ENCODE peak calls at places on chromosomes 3 and 15, in ten cellular contexts. Q, Y, N, A, B, H, S, L, J and Z are unnamed samples.

GRCh38 chr15:69994429-69995201 is 103.1 kb downstream of the TLE3 start:
- DNase-seq in Q (no peak), Y (no peak), N (no peak), A (no peak), B (no peak), H (no peak), S (peak), L (no peak), J (no peak), Z (no peak)

GRCh38 chr3:3180421-3180820 is 930 bp upstream of the CRBN start:
- DNase-seq in Q (no peak), Y (no peak), N (no peak), A (no peak), B (no peak), H (no peak), S (no peak), L (no peak), J (no peak), Z (no peak)

GRCh38 chr3:152922554-152922953 is 87.6 kb downstream of the P2RY1 start:
- DNase-seq in Q (no peak), Y (no peak), N (no peak), A (no peak), B (no peak), H (no peak), S (no peak), L (no peak), J (no peak), Z (no peak)

GRCh38 chr15:63156086-63156707 is 1.1 kb downstream of the RPS27L start:
- DNase-seq in Q (no peak), Y (no peak), N (no peak), A (no peak), B (no peak), H (no peak), S (no peak), L (peak), J (peak), Z (no peak)

GRCh38 chr15:79091204-79091867 is 756 bp upstream of the RASGRF1 start:
- DNase-seq in Q (no peak), Y (peak), N (no peak), A (no peak), B (no peak), H (no peak), S (peak), L (peak), J (peak), Z (peak)

GRCh38 chr3:72702390-72702789 is 145.9 kb downstream of the SHQ1 start:
- DNase-seq in Q (no peak), Y (no peak), N (peak), A (no peak), B (no peak), H (no peak), S (no peak), L (no peak), J (no peak), Z (no peak)

GRCh38 chr3:100105536-100105935 is 8.8 kb downstream of the FILIP1L start:
- DNase-seq in Q (no peak), Y (no peak), N (no peak), A (no peak), B (no peak), H (peak), S (peak), L (no peak), J (no peak), Z (no peak)

GRCh38 chr15:89083246-89083645 is 5.0 kb upstream of the ABHD2 start:
- DNase-seq in Q (no peak), Y (no peak), N (no peak), A (no peak), B (no peak), H (no peak), S (no peak), L (no peak), J (no peak), Z (no peak)

GRCh38 chr3:89107461-89108035 is at the start of gene EPHA3:
- DNase-seq in Q (peak), Y (peak), N (peak), A (peak), B (no peak), H (peak), S (peak), L (peak), J (peak), Z (peak)

GRCh38 chr3:14539384-14540208 is 546 bp downstream of the GRIP2 start:
- DNase-seq in Q (peak), Y (no peak), N (no peak), A (no peak), B (no peak), H (no peak), S (no peak), L (no peak), J (no peak), Z (no peak)

GRCh38 chr15:34327906-34328305 is 9.7 kb downstream of the SLC12A6 start:
- DNase-seq in Q (no peak), Y (no peak), N (no peak), A (no peak), B (no peak), H (no peak), S (peak), L (no peak), J (no peak), Z (no peak)

GRCh38 chr3:141710121-141710520 is 28.0 kb upstream of the RNF7 start:
- DNase-seq in Q (no peak), Y (no peak), N (no peak), A (no peak), B (no peak), H (no peak), S (no peak), L (no peak), J (no peak), Z (no peak)

GRCh38 chr15:83206971-83207621 is 527 bp downstream of the HDGFL3 start:
- DNase-seq in Q (peak), Y (peak), N (peak), A (no peak), B (no peak), H (peak), S (peak), L (peak), J (peak), Z (peak)

GRCh38 chr3:14488286-14489036 is 51.7 kb downstream of the GRIP2 start:
- DNase-seq in Q (peak), Y (no peak), N (no peak), A (no peak), B (no peak), H (peak), S (no peak), L (peak), J (no peak), Z (no peak)

GRCh38 chr3:129577925-129578742 is 28.3 kb downstream of the PLXND1 start:
- DNase-seq in Q (peak), Y (peak), N (peak), A (no peak), B (no peak), H (no peak), S (peak), L (no peak), J (no peak), Z (no peak)

GRCh38 chr3:185583925-185584324 is 2.2 kb upstream of the SENP2 start:
- DNase-seq in Q (no peak), Y (no peak), N (no peak), A (no peak), B (no peak), H (no peak), S (no peak), L (no peak), J (no peak), Z (no peak)

GRCh38 chr3:119595639-119596329 is 1.9 kb upstream of the PLA1A start:
- DNase-seq in Q (no peak), Y (no peak), N (no peak), A (no peak), B (no peak), H (no peak), S (no peak), L (no peak), J (peak), Z (no peak)

GRCh38 chr3:179731544-179731943 is 78.7 kb downstream of the USP13 start:
- DNase-seq in Q (no peak), Y (no peak), N (no peak), A (no peak), B (peak), H (no peak), S (no peak), L (no peak), J (peak), Z (no peak)

GRCh38 chr3:194689493-194689901 is 3.8 kb downstream of the FAM43A start:
- DNase-seq in Q (no peak), Y (peak), N (no peak), A (no peak), B (no peak), H (peak), S (peak), L (peak), J (no peak), Z (no peak)

GRCh38 chr15:85482896-85483295 is 102.5 kb downstream of the AKAP13 start:
- DNase-seq in Q (no peak), Y (no peak), N (no peak), A (no peak), B (no peak), H (peak), S (no peak), L (peak), J (no peak), Z (no peak)

GRCh38 chr15:40010681-40011080 is 28.3 kb downstream of the SRP14 start:
- DNase-seq in Q (no peak), Y (no peak), N (peak), A (no peak), B (no peak), H (peak), S (no peak), L (peak), J (no peak), Z (no peak)

GRCh38 chr3:85476891-85477495 is 518.2 kb downstream of the CADM2 start:
- DNase-seq in Q (no peak), Y (no peak), N (no peak), A (no peak), B (no peak), H (no peak), S (no peak), L (no peak), J (no peak), Z (no peak)

GRCh38 chr3:105957722-105958121 is 88.9 kb upstream of the CBLB start:
- DNase-seq in Q (no peak), Y (no peak), N (no peak), A (no peak), B (no peak), H (peak), S (no peak), L (peak), J (no peak), Z (no peak)

GRCh38 chr3:2714856-2715255 is 395.3 kb downstream of the IL5RA start:
- DNase-seq in Q (no peak), Y (no peak), N (no peak), A (no peak), B (peak), H (no peak), S (peak), L (no peak), J (no peak), Z (no peak)

GRCh38 chr3:81426826-81427565 is 334.4 kb downstream of the GBE1 start:
- DNase-seq in Q (no peak), Y (no peak), N (no peak), A (no peak), B (no peak), H (no peak), S (no peak), L (no peak), J (no peak), Z (no peak)

GRCh38 chr3:193971268-193971751 is 164.6 kb upstream of the HES1 start:
- DNase-seq in Q (no peak), Y (no peak), N (no peak), A (no peak), B (no peak), H (peak), S (peak), L (peak), J (no peak), Z (no peak)

GRCh38 chr3:4350789-4351163 is 47.6 kb downstream of the SETMAR start:
- DNase-seq in Q (no peak), Y (peak), N (peak), A (peak), B (peak), H (peak), S (no peak), L (peak), J (peak), Z (no peak)

GRCh38 chr3:114442251-114442650 is 148.4 kb downstream of the TIGIT start:
- DNase-seq in Q (no peak), Y (no peak), N (peak), A (no peak), B (no peak), H (peak), S (no peak), L (peak), J (no peak), Z (no peak)